ENCODE peak calls at places on chromosome 12, in nine cellular contexts. J is mucosa of descending colon, Q is colonic mucosa, C is endodermal cell, U is endothelial cell, L is cardiac fibroblast, N is heart right ventricle, E is tibial artery, H is A549. V is an unnamed sample.

GRCh38 chr12:73841963-73842362 is 695.7 kb upstream of the ATXN7L3B start:
- DNase-seq in L (no peak), C (no peak), E (no peak), J (no peak), N (no peak), H (no peak), Q (no peak), U (no peak), V (no peak)

GRCh38 chr12:2108975-2109671 is 56.3 kb downstream of the CACNA1C start:
- DNase-seq in U (no peak), J (no peak), L (no peak), N (no peak), E (no peak), Q (no peak), H (no peak), C (no peak), V (no peak)

GRCh38 chr12:49808686-49809368 is 19.4 kb downstream of the NCKAP5L start:
- DNase-seq in E (peak), L (peak), N (peak), Q (no peak), U (no peak), C (peak), J (no peak), H (no peak), V (no peak)

GRCh38 chr12:70553391-70553859 is 83.8 kb downstream of the PTPRB start:
- DNase-seq in E (no peak), N (no peak), U (no peak), C (peak), L (no peak), H (no peak), Q (no peak), J (no peak), V (no peak)

GRCh38 chr12:60138526-60138925 is 542.7 kb downstream of the SLC16A7 start:
- DNase-seq in J (no peak), N (no peak), H (no peak), Q (no peak), C (no peak), L (no peak), E (no peak), U (no peak), V (no peak)

GRCh38 chr12:90823859-90824258 is 131.1 kb downstream of the CCER1 start:
- DNase-seq in C (no peak), J (no peak), U (no peak), N (no peak), H (no peak), Q (no peak), L (no peak), E (no peak), V (no peak)

GRCh38 chr12:16324300-16324699 is 23.1 kb upstream of the MGST1 start:
- DNase-seq in J (no peak), L (no peak), U (no peak), E (no peak), H (no peak), Q (no peak), C (no peak), N (no peak), V (no peak)

GRCh38 chr12:114858388-114859146 is 174.6 kb upstream of the TBX3 start:
- DNase-seq in J (peak), L (no peak), N (no peak), C (peak), U (no peak), E (no peak), H (peak), Q (no peak), V (no peak)

GRCh38 chr12:67648306-67649164 is at the start of gene DYRK2:
- DNase-seq in L (peak), H (peak), N (peak), E (peak), C (peak), U (peak), J (peak), Q (peak), V (peak)

GRCh38 chr12:98058838-98059237 is 456.6 kb upstream of the TMPO start:
- DNase-seq in U (no peak), H (no peak), J (no peak), C (no peak), N (no peak), E (no peak), L (no peak), Q (no peak), V (no peak)

GRCh38 chr12:99810718-99811593 is 163.4 kb downstream of the GARIN6 start:
- DNase-seq in J (no peak), H (peak), E (no peak), L (peak), Q (no peak), C (no peak), N (no peak), U (no peak), V (no peak)

GRCh38 chr12:77751939-77752338 is 78.8 kb upstream of the NAV3 start:
- DNase-seq in H (no peak), C (no peak), J (no peak), L (peak), Q (no peak), E (no peak), N (no peak), U (no peak), V (no peak)

GRCh38 chr12:107320929-107321618 is 227.7 kb upstream of the CRY1 start:
- DNase-seq in H (peak), J (peak), E (no peak), L (peak), C (peak), N (no peak), Q (no peak), U (peak), V (peak)

GRCh38 chr12:76025601-76026575 is 5.7 kb downstream of the PHLDA1 start:
- DNase-seq in Q (no peak), E (no peak), U (no peak), L (peak), N (no peak), H (peak), J (no peak), C (peak), V (no peak)

GRCh38 chr12:28114488-28114887 is 75.8 kb upstream of the CCDC91 start:
- DNase-seq in L (peak), E (no peak), H (peak), C (no peak), U (no peak), Q (no peak), N (no peak), J (no peak), V (no peak)

GRCh38 chr12:75975692-75976091 is 55.9 kb downstream of the PHLDA1 start:
- DNase-seq in C (no peak), J (no peak), L (no peak), H (no peak), Q (no peak), U (no peak), E (no peak), N (no peak), V (no peak)

GRCh38 chr12:4089147-4089606 is 184.4 kb upstream of the CCND2 start:
- DNase-seq in C (no peak), L (no peak), N (no peak), E (no peak), U (no peak), Q (no peak), H (no peak), J (no peak), V (no peak)

GRCh38 chr12:129190827-129191226 is 337.5 kb downstream of the GLT1D1 start:
- DNase-seq in L (no peak), C (peak), J (no peak), N (no peak), E (no peak), U (no peak), Q (no peak), H (no peak), V (no peak)

GRCh38 chr12:51393676-51394545 is 2.7 kb upstream of the GALNT6 start:
- DNase-seq in J (no peak), E (no peak), U (no peak), N (no peak), L (peak), C (peak), Q (no peak), H (no peak), V (peak)

GRCh38 chr12:19130224-19131019 is 889 bp downstream of the PLEKHA5 start:
- DNase-seq in L (no peak), Q (peak), U (peak), N (peak), E (peak), J (peak), C (peak), H (peak), V (no peak)

GRCh38 chr12:38384816-38385491 is 68.4 kb downstream of the ALG10B start:
- DNase-seq in L (no peak), U (no peak), H (peak), Q (no peak), N (no peak), C (peak), J (no peak), E (no peak), V (no peak)
- TF ChIP-seq CTCF in L (no peak), U (peak), H (no peak), Q (no peak), N (no peak), C (peak), J (no peak), E (no peak), V (no peak)

GRCh38 chr12:109706747-109707469 is 6.7 kb upstream of the FAM222A start:
- DNase-seq in C (peak), E (no peak), Q (peak), U (no peak), H (no peak), N (no peak), J (peak), L (no peak), V (no peak)
- TF ChIP-seq CTCF in C (no peak), E (no peak), Q (no peak), U (no peak), H (no peak), N (no peak), J (no peak), L (no peak), V (no peak)

GRCh38 chr12:47870175-47870781 is 34.5 kb downstream of the VDR start:
- DNase-seq in E (peak), L (peak), J (peak), Q (peak), H (peak), U (peak), C (peak), N (peak), V (no peak)
- TF ChIP-seq CTCF in E (peak), L (peak), J (no peak), Q (peak), H (peak), U (peak), C (peak), N (peak), V (no peak)

GRCh38 chr12:13206560-13206897 is 10.0 kb downstream of the EMP1 start:
- DNase-seq in N (no peak), L (no peak), H (no peak), Q (no peak), E (no peak), C (no peak), J (no peak), U (no peak), V (no peak)

GRCh38 chr12:13200841-13201240 is 4.3 kb downstream of the EMP1 start:
- DNase-seq in L (no peak), H (no peak), E (no peak), C (no peak), N (no peak), U (no peak), Q (no peak), J (no peak), V (no peak)

GRCh38 chr12:13205809-13206559 is 9.5 kb downstream of the EMP1 start:
- DNase-seq in L (peak), U (peak), N (no peak), Q (no peak), C (no peak), E (no peak), H (peak), J (no peak), V (no peak)

GRCh38 chr12:13204428-13204827 is 7.9 kb downstream of the EMP1 start:
- DNase-seq in U (no peak), L (peak), C (peak), E (no peak), Q (no peak), J (no peak), H (no peak), N (no peak), V (no peak)

GRCh38 chr12:13203028-13203922 is 6.7 kb downstream of the EMP1 start:
- DNase-seq in E (peak), C (peak), H (peak), N (peak), U (peak), J (no peak), Q (no peak), L (peak), V (no peak)
- TF ChIP-seq CTCF in E (no peak), C (peak), H (peak), N (peak), U (peak), J (no peak), Q (no peak), L (peak), V (no peak)

GRCh38 chr12:29552324-29552927 is 54.9 kb upstream of the OVCH1 start:
- DNase-seq in E (peak), Q (peak), U (peak), J (peak), L (peak), C (peak), H (peak), N (peak), V (peak)
- TF ChIP-seq CTCF in E (peak), Q (peak), U (peak), J (peak), L (peak), C (peak), H (peak), N (peak), V (peak)

DNA sequence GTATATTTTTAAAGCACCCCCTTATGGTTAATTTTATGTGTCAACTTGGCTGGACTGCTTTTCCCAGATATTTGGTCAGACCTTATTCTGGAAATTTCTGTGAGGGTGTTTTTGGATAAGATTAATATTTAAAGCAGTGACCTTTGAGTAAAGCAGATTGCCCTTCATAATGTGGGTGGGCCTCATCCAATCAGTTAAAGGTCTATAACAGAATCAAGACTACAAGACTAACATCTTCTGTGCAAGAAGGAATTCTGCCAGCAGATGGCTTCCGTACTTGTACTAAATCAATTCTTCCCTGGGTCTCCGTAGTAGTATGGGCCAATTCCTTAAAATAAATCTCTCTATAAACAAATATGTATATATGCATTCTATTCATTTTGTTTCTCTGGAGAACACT is 257.6 kb downstream of the ETNK1 start:
- DNase-seq in Q (no peak), U (no peak), C (no peak), J (no peak), H (no peak), L (no peak), N (no peak), E (no peak), V (no peak)
- TF ChIP-seq CTCF in Q (no peak), U (no peak), C (peak), J (no peak), H (no peak), L (no peak), N (no peak), E (no peak), V (no peak)

DNA sequence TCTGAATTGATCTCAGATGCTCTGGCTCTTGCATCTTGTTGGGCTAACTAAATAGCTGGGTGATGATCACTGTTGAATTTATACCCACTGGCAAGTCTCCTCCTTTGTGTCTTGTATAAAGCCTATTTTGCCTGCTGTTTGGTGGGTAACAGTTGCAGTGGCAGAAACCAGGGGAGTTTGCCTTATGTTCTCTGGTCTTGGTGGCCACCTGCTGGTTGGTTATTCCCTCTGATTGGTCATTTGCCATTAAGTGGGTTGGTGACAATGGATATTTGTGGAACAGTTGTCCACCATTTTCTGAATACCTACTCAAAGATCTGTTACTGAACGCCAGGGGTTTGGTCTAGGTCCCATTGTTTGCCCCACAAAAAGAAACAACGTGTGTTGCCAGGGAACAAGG is 52.1 kb downstream of the AVPR1A start:
- DNase-seq in H (peak), U (peak), J (no peak), N (no peak), Q (no peak), C (no peak), L (no peak), E (no peak), V (no peak)
- TF ChIP-seq CTCF in H (peak), U (peak), J (no peak), N (peak), Q (no peak), C (peak), L (no peak), E (no peak), V (no peak)

GRCh38 chr12:68910128-68910527 is 22.8 kb downstream of the CPM start:
- DNase-seq in U (no peak), N (no peak), E (no peak), H (no peak), J (no peak), C (no peak), Q (no peak), L (peak), V (no peak)

GRCh38 chr12:68913682-68914081 is 19.3 kb downstream of the CPM start:
- DNase-seq in U (no peak), Q (no peak), J (no peak), H (no peak), E (no peak), L (peak), C (no peak), N (no peak), V (no peak)

GRCh38 chr12:68915055-68915454 is 17.9 kb downstream of the CPM start:
- DNase-seq in L (peak), U (no peak), E (no peak), H (no peak), J (no peak), N (no peak), C (no peak), Q (no peak), V (no peak)

GRCh38 chr12:68911197-68911718 is 21.7 kb downstream of the CPM start:
- DNase-seq in H (no peak), N (no peak), U (no peak), E (no peak), Q (no peak), L (no peak), C (no peak), J (peak), V (no peak)

DNA sequence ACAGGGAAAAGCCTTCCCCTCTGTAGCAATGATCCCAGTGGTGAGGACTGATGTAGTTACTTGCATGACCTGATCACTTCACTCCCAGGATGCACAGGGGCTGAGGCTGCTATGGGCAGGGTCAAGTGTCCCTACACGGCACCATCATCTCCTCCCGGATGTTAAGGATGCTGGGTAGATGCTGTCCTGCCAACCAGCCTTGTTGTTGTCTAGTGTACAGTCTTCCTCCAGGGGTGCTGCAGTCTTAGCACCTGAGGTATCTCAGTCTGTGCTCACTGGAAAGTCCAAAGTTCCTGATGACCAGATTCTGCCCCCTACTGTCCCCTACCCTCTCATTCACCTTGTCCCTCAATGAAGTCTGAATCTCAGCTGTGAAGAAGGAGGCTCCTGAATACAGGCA is 20.1 kb downstream of the CPM start:
- DNase-seq in L (no peak), Q (no peak), E (no peak), J (no peak), C (peak), U (no peak), H (peak), N (no peak), V (no peak)
- TF ChIP-seq CTCF in L (no peak), Q (no peak), E (no peak), J (no peak), C (peak), U (no peak), H (no peak), N (no peak), V (no peak)

DNA sequence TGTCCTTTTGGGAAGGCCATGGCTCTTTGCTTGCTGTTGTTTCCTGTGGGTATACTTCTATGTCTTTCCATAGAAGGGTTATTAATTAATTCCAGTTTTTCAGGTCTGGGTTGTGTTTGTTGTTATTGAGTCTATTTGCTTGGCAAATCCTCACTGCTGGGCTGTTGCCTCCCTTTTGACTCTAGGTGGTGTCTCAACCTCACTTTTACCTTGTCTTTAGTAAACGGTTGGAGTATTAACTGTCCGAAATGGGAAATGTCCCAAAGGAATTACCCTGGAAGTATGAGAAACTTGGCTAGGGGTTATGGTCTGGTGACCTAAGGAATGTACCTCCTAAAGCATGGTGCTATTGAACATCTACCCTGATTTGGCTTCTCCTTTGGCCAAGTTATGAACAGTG is 16.7 kb downstream of the PRH1 start:
- DNase-seq in J (no peak), U (no peak), N (no peak), H (no peak), C (no peak), L (peak), E (no peak), Q (no peak), V (no peak)
- TF ChIP-seq CTCF in J (no peak), U (no peak), N (no peak), H (no peak), C (peak), L (no peak), E (no peak), Q (no peak), V (no peak)